ENCODE peak calls at places on chromosome 22, in five cellular contexts. F is ovary, I is HFF-Myc, E is GM13977, A is endothelial cell. R is an unnamed sample.

GRCh38 chr22:40054486-40054885 is 59.7 kb downstream of the FAM83F start:
- DNase-seq in F (no peak), E (no peak), I (no peak), A (no peak), R (no peak)

GRCh38 chr22:31106651-31107205 is 640 bp downstream of the SELENOM start:
- DNase-seq in A (peak; percentile 36), E (no peak), I (no peak), F (no peak), R (no peak)

GRCh38 chr22:43109921-43110443 is 568 bp upstream of the BIK start:
- DNase-seq in I (no peak), F (no peak), A (peak; percentile 18), E (no peak), R (no peak)

GRCh38 chr22:43475549-43476076 is 63.8 kb downstream of the MPPED1 start:
- DNase-seq in F (no peak), I (no peak), A (no peak), E (no peak), R (no peak)

GRCh38 chr22:48369789-48370507 is 1457.7 kb downstream of the BRD1 start:
- DNase-seq in I (no peak), E (no peak), F (peak; percentile 70), A (no peak), R (no peak)

GRCh38 chr22:39712081-39712480 is 141.5 kb downstream of the CACNA1I start:
- DNase-seq in I (no peak), E (no peak), F (no peak), A (no peak), R (no peak)

GRCh38 chr22:30947163-30947820 is 21.3 kb downstream of the MORC2 start:
- DNase-seq in E (no peak), I (no peak), F (no peak), A (peak; percentile 59), R (no peak)

GRCh38 chr22:23817146-23817545 is 21.7 kb downstream of the DERL3 start:
- DNase-seq in A (no peak), I (no peak), F (no peak), E (no peak), R (no peak)

GRCh38 chr22:50544746-50545253 is 899 bp upstream of the KLHDC7B start:
- DNase-seq in E (peak; percentile 44), A (no peak), I (no peak), F (no peak), R (no peak)

GRCh38 chr22:27662359-27663030 is 139.1 kb downstream of the MN1 start:
- DNase-seq in E (no peak), I (no peak), F (peak; percentile 92), A (no peak), R (no peak)

GRCh38 chr22:23137905-23138520 is 3.8 kb downstream of the RSPH14 start:
- DNase-seq in E (peak; percentile 61), I (no peak), A (no peak), F (no peak), R (no peak)

GRCh38 chr22:35631597-35631996 is 14.5 kb upstream of the MB start:
- DNase-seq in E (peak; percentile 54), I (no peak), A (peak; percentile 43), F (peak; percentile 51), R (no peak)

GRCh38 chr22:48803171-48803992 is 1024.3 kb downstream of the BRD1 start:
- DNase-seq in A (no peak), F (peak; percentile 23), E (no peak), I (no peak), R (no peak)

GRCh38 chr22:19769393-19769715 is 8.8 kb downstream of the TBX1 start:
- DNase-seq in I (no peak), A (no peak), E (no peak), F (no peak), R (no peak)

GRCh38 chr22:34161724-34162123 is 241.4 kb upstream of the LARGE1 start:
- DNase-seq in F (no peak), A (no peak), E (no peak), I (no peak), R (no peak)

GRCh38 chr22:39207141-39208012 is 37.4 kb downstream of the PDGFB start:
- DNase-seq in E (no peak), F (no peak), A (no peak), I (no peak), R (no peak)

GRCh38 chr22:40714514-40714966 is 35.3 kb downstream of the MCHR1 start:
- DNase-seq in F (peak; percentile 58), I (no peak), E (no peak), A (no peak), R (no peak)

GRCh38 chr22:21020802-21021429 is 6.0 kb downstream of the P2RX6 start:
- DNase-seq in F (no peak), A (no peak), I (no peak), E (peak; percentile 72), R (no peak)
- TF ChIP-seq CTCF in F (no peak), A (no peak), I (peak; percentile 54), E (peak; percentile 51), R (peak; percentile 40)

GRCh38 chr22:26086359-26086758 is 82.9 kb upstream of the SEZ6L start:
- DNase-seq in A (no peak), E (no peak), I (no peak), F (no peak), R (no peak)
- TF ChIP-seq CTCF in A (no peak), E (peak; percentile 23), I (no peak), F (no peak), R (no peak)

DNA sequence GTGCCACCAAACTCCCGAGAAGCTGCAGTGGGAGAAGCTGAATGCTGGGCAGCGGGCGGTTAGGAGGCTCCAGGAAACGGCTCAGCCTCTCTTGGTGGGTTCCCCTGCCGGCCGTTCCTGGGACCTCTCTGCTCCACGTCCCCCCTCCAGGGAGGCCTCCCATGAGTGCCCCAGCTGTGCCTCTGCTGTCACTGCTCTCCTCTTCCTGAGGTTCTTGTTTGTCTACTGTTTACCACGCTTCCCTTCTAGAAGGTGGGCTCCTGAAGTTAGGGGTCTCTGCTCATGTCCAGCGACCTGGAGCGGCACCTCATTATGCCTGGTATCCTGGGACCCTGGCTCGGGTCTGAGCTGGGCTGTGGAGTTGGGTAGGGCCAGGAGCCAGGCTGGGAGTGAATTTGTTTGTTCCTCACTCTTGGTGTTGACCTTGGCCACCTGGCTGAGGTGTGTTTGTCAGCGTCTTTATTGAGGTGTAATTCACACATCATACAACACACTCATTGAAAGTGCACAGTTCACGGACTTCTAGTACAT is 37.8 kb upstream of the GRAMD4 start:
- DNase-seq in I (no peak), F (no peak), E (no peak), A (no peak), R (no peak)
- TF ChIP-seq CTCF in I (no peak), F (no peak), E (no peak), A (no peak), R (no peak)

DNA sequence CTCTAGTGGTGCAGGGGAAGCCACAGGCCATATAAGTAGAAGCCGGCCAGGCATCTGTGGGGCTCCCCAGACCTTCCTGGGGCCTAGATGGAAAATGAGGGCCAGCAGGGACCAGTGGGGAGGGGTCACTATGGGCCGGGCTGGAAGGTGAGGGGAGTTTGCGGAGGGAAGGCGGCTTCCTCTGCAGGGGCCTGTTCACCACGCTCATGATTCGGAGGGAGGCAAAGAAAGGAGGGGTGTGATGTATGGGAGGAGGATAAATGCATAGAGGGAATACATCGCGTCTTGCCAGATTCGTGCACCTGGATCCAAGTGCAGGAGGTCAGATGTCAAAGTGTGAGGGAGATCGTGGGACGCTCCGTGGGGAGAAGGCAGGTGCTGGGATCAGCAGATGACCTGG is 6.9 kb downstream of the SLC16A8 start:
- DNase-seq in F (no peak), E (no peak), I (no peak), A (no peak), R (no peak)
- TF ChIP-seq CTCF in F (no peak), E (no peak), I (no peak), A (no peak), R (no peak)

GRCh38 chr22:37218399-37218770 is 6.1 kb upstream of the SSTR3 start:
- DNase-seq in I (no peak), A (no peak), F (no peak), E (no peak), R (no peak)
- TF ChIP-seq CTCF in I (no peak), A (no peak), F (no peak), E (no peak), R (no peak)

R was measured in progenitor cell of endocrine pancreas.